ENCODE peak calls at places on chromosomes 2 and 18, in ten cellular contexts. T is activated CD4-positive, alpha-beta T cell treated with anti-CD3 and anti-CD28 coated beads, Interleukin-2, amount 50 U/mL, for 24 hours; K is stimulated activated CD4-positive, alpha-beta T cell treated with anti-CD3 and anti-CD28 coated beads, Interleukin-4, amount 100 ng/mL, for 48 hours; E is AG08395; L is fibroblast of the aortic adventitia; V is activated T-helper 1 cell treated with anti-CD3 and anti-CD28 coated beads, Interleukin-2, amount 50 U/mL, for 16 hours; Q is neural crest cell; J is fibroblast of the conjunctiva; F is fibroblast of lung; S is A172. D is an unnamed sample.
A peak's percentile ranks its signal among the peaks of the same experiment; 100 is the strongest.

GRCh38 chr18:1840878-1841277 is 730.4 kb downstream of the METTL4 start:
- DNase-seq in T (no peak), K (no peak), E (no peak), L (no peak), V (no peak), Q (no peak), J (no peak), F (no peak), S (no peak), D (no peak)

GRCh38 chr2:12059616-12060441 is 313.4 kb downstream of the LPIN1 start:
- DNase-seq in T (no peak), K (no peak), E (peak; percentile 54), L (no peak), V (no peak), Q (no peak), J (peak; percentile 26), F (peak; percentile 82), S (peak; percentile 72), D (peak; percentile 30)

GRCh38 chr18:48308027-48308635 is 101.1 kb downstream of the ZBTB7C start:
- DNase-seq in T (no peak), K (no peak), E (no peak), L (no peak), V (no peak), Q (no peak), J (no peak), F (no peak), S (no peak), D (no peak)

GRCh38 chr18:25896178-25896780 is 194.1 kb downstream of the SS18 start:
- DNase-seq in T (no peak), K (peak; percentile 6), E (peak; percentile 67), L (peak; percentile 61), V (no peak), Q (peak; percentile 43), J (peak; percentile 20), F (peak; percentile 71), S (peak; percentile 18), D (peak; percentile 50)

GRCh38 chr2:203225423-203226039 is 13.3 kb upstream of the CYP20A1 start:
- DNase-seq in T (no peak), K (peak; percentile 15), E (no peak), L (peak; percentile 17), V (no peak), Q (no peak), J (no peak), F (peak; percentile 13), S (peak; percentile 13), D (no peak)

GRCh38 chr2:180979086-180979934 is 1.1 kb upstream of the UBE2E3 start:
- DNase-seq in T (no peak), K (no peak), E (peak; percentile 50), L (peak; percentile 63), V (no peak), Q (no peak), J (no peak), F (peak; percentile 53), S (peak; percentile 74), D (peak; percentile 19)

GRCh38 chr2:218883491-218884490 is 3.1 kb downstream of the WNT10A start:
- DNase-seq in T (no peak), K (no peak), E (peak; percentile 50), L (no peak), V (peak; percentile 37), Q (no peak), J (no peak), F (no peak), S (no peak), D (no peak)

GRCh38 chr2:232339121-232340081 is 39.1 kb upstream of the ALPP start:
- DNase-seq in T (no peak), K (no peak), E (no peak), L (no peak), V (no peak), Q (no peak), J (no peak), F (no peak), S (no peak), D (no peak)

GRCh38 chr2:96145028-96145939 is at the start of gene DUSP2:
- DNase-seq in T (peak; percentile 94), K (peak; percentile 87), E (peak; percentile 71), L (peak; percentile 48), V (peak; percentile 89), Q (no peak), J (no peak), F (peak; percentile 45), S (no peak), D (peak; percentile 44)